ENCODE peak calls at places on chromosomes 3 and 15, in eight cellular contexts. G is HCT116; S is LoVo; Y is B cell; L is posterior cingulate gyrus; F is activated CD8-positive, alpha-beta memory T cell treated with anti-CD3 and anti-CD28 coated beads for 48 hours; V is AG08395; K is activated CD4-positive, alpha-beta T cell treated with anti-CD3 and anti-CD28 coated beads for 48 hours. P is an unnamed sample.

GRCh38 chr3:31053299-31053698 is 158.8 kb upstream of the GADL1 start:
- DNase-seq in G (no peak), S (no peak), Y (no peak), L (no peak), F (no peak), V (no peak), K (no peak), P (no peak)

GRCh38 chr3:123061856-123062255 is 5.0 kb upstream of the PDIA5 start:
- DNase-seq in G (no peak), S (no peak), Y (no peak), L (no peak), F (no peak), V (no peak), K (no peak), P (no peak)

GRCh38 chr15:80495406-80495942 is 91.3 kb downstream of the ARNT2 start:
- DNase-seq in G (no peak), S (no peak), Y (no peak), L (no peak), F (no peak), V (no peak), K (no peak), P (peak; percentile 15)

GRCh38 chr3:66407281-66408218 is 93.3 kb downstream of the LRIG1 start:
- DNase-seq in G (peak; percentile 19), S (peak; percentile 22), Y (peak; percentile 73), L (no peak), F (peak; percentile 44), V (peak; percentile 77), K (peak; percentile 84), P (peak; percentile 48)

GRCh38 chr15:66702770-66703539 is 919 bp downstream of the SMAD6 start:
- DNase-seq in G (no peak), S (peak; percentile 22), Y (peak; percentile 62), L (no peak), F (no peak), V (no peak), K (peak; percentile 22), P (no peak)

GRCh38 chr3:59644479-59645075 is 594.8 kb upstream of the CFAP20DC start:
- DNase-seq in G (no peak), S (no peak), Y (no peak), L (no peak), F (no peak), V (no peak), K (no peak), P (no peak)

GRCh38 chr3:184563569-184563925 is 2.0 kb downstream of the EPHB3 start:
- DNase-seq in G (no peak), S (no peak), Y (no peak), L (no peak), F (no peak), V (no peak), K (peak; percentile 13), P (no peak)

GRCh38 chr3:183583331-183584245 is 28.1 kb upstream of the KLHL6 start:
- DNase-seq in G (no peak), S (no peak), Y (no peak), L (no peak), F (no peak), V (no peak), K (no peak), P (no peak)

GRCh38 chr3:151869186-151869585 is 4.3 kb upstream of the SUCNR1 start:
- DNase-seq in G (no peak), S (no peak), Y (no peak), L (no peak), F (no peak), V (no peak), K (no peak), P (no peak)

GRCh38 chr3:72722930-72723726 is 125.1 kb downstream of the SHQ1 start:
- DNase-seq in G (no peak), S (no peak), Y (no peak), L (no peak), F (no peak), V (peak; percentile 57), K (no peak), P (no peak)

GRCh38 chr15:85583404-85584390 is 203.3 kb downstream of the AKAP13 start:
- DNase-seq in G (peak; percentile 36), S (peak; percentile 60), Y (peak; percentile 62), L (no peak), F (no peak), V (peak; percentile 52), K (peak; percentile 72), P (no peak)

GRCh38 chr3:59245879-59246501 is 196.2 kb upstream of the CFAP20DC start:
- DNase-seq in G (no peak), S (no peak), Y (no peak), L (no peak), F (no peak), V (peak; percentile 22), K (no peak), P (no peak)

GRCh38 chr3:139302084-139302800 is 41.6 kb upstream of the MRPS22 start:
- DNase-seq in G (peak; percentile 89), S (peak; percentile 79), Y (no peak), L (no peak), F (no peak), V (peak; percentile 97), K (no peak), P (peak; percentile 57)

GRCh38 chr3:179958759-179959158 is 78.0 kb downstream of the PEX5L start:
- DNase-seq in G (no peak), S (no peak), Y (no peak), L (no peak), F (no peak), V (no peak), K (no peak), P (no peak)